ENCODE peak calls at places on chromosomes 11 and 22, in ten cellular contexts. E is uterus; V is head of caudate nucleus; K is tibial artery; M is activated CD8-positive, alpha-beta memory T cell treated with anti-CD3 and anti-CD28 coated beads, Interleukin-2, amount 50 U/mL, for 4 hours; Q is GM13977; A is MV-4-11; J is activated CD4-positive, CD25-positive, alpha-beta regulatory T cell treated with anti-CD3 and anti-CD28 coated beads, Interleukin-2, amount 50 U/mL, for 72 hours; H is AG09309; F is right lobe of liver. G is an unnamed sample.

GRCh38 chr11:84316866-84317560 is 1030.8 kb upstream of the CCDC90B start:
- DNase-seq in F (no peak), A (no peak), J (no peak), V (peak), M (no peak), E (no peak), H (peak), Q (no peak), K (no peak), G (no peak)

GRCh38 chr11:73310076-73310475 is 2.0 kb downstream of the ARHGEF17 start:
- DNase-seq in Q (no peak), J (no peak), A (no peak), E (peak), F (no peak), H (no peak), K (no peak), V (no peak), M (no peak), G (no peak)

GRCh38 chr22:49266561-49267519 is 560.8 kb downstream of the BRD1 start:
- DNase-seq in F (no peak), A (no peak), M (no peak), K (peak), Q (no peak), H (no peak), V (no peak), E (no peak), J (peak), G (no peak)

GRCh38 chr22:35102663-35103062 is 36.7 kb downstream of the ISX start:
- DNase-seq in K (no peak), J (no peak), Q (peak), V (peak), A (peak), E (no peak), M (no peak), H (no peak), F (no peak), G (no peak)

GRCh38 chr11:89495951-89496350 is 4.8 kb upstream of the NOX4 start:
- DNase-seq in M (no peak), H (peak), V (no peak), J (no peak), E (peak), F (no peak), A (no peak), K (peak), Q (no peak), G (peak)

GRCh38 chr11:72439455-72439854 is 5.1 kb upstream of the CLPB start:
- DNase-seq in Q (no peak), K (no peak), H (peak), A (no peak), F (no peak), M (no peak), E (no peak), J (no peak), V (no peak), G (no peak)

GRCh38 chr11:101880208-101880607 is 34.6 kb upstream of the CEP126 start:
- DNase-seq in F (no peak), E (no peak), V (no peak), K (no peak), J (no peak), M (no peak), H (no peak), A (peak), Q (no peak), G (no peak)

GRCh38 chr22:31126128-31126868 is 3.5 kb downstream of the INPP5J start:
- DNase-seq in A (no peak), H (no peak), Q (no peak), M (no peak), F (no peak), K (no peak), E (no peak), J (no peak), V (no peak), G (no peak)

GRCh38 chr11:31813242-31813960 is 2.3 kb upstream of the PAX6 start:
- DNase-seq in V (peak), F (no peak), K (no peak), Q (peak), J (no peak), E (no peak), M (no peak), H (no peak), A (no peak), G (no peak)

GRCh38 chr22:49100764-49101163 is 726.9 kb downstream of the BRD1 start:
- DNase-seq in M (no peak), H (no peak), E (no peak), V (no peak), J (no peak), Q (no peak), F (no peak), K (no peak), A (no peak), G (no peak)

GRCh38 chr11:62005231-62005661 is 37.8 kb upstream of the FTH1 start:
- DNase-seq in M (no peak), F (no peak), V (peak), Q (no peak), J (no peak), E (no peak), K (peak), A (no peak), H (no peak), G (no peak)

GRCh38 chr11:46348986-46349401 is 1.7 kb downstream of the DGKZ start:
- DNase-seq in V (peak), F (no peak), K (no peak), H (no peak), J (peak), Q (no peak), A (peak), E (no peak), M (peak), G (no peak)

GRCh38 chr11:132644511-132644910 is 887.8 kb downstream of the OPCML start:
- DNase-seq in K (no peak), Q (no peak), H (no peak), M (no peak), E (no peak), A (no peak), V (no peak), F (no peak), J (no peak), G (no peak)

GRCh38 chr22:20530368-20531153 is 23.2 kb downstream of the MED15 start:
- DNase-seq in M (no peak), H (no peak), E (no peak), K (no peak), V (no peak), F (peak), Q (no peak), J (no peak), A (no peak), G (peak)

GRCh38 chr11:35418847-35419712 is at the start of gene SLC1A2:
- DNase-seq in H (no peak), J (no peak), V (peak), K (no peak), M (no peak), Q (peak), A (no peak), E (peak), F (no peak), G (peak)

GRCh38 chr22:10741210-10741609 is 4786.8 kb upstream of the OR11H1 start:
- DNase-seq in H (no peak), E (no peak), Q (peak), F (peak), M (no peak), A (no peak), V (no peak), K (no peak), J (no peak), G (peak)

GRCh38 chr11:110148775-110149744 is 55.9 kb downstream of the ZC3H12C start:
- DNase-seq in F (no peak), E (no peak), V (no peak), K (no peak), A (no peak), H (peak), J (no peak), M (no peak), Q (no peak), G (no peak)

GRCh38 chr11:67303989-67304411 is 670 bp downstream of the SSH3 start:
- DNase-seq in K (peak), M (no peak), Q (no peak), F (peak), E (peak), J (peak), H (no peak), V (no peak), A (no peak), G (peak)

GRCh38 chr11:123570939-123571590 is 83.4 kb downstream of the SCN3B start:
- DNase-seq in A (peak), Q (no peak), E (no peak), F (no peak), V (no peak), H (no peak), J (no peak), K (no peak), M (no peak), G (no peak)

GRCh38 chr11:134668076-134668475 is 256.0 kb upstream of the B3GAT1 start:
- DNase-seq in F (no peak), J (no peak), A (no peak), E (no peak), M (no peak), K (no peak), Q (no peak), V (no peak), H (no peak), G (no peak)

GRCh38 chr11:94656968-94657367 is 89.8 kb downstream of the PIWIL4 start:
- DNase-seq in M (no peak), H (no peak), Q (no peak), F (no peak), A (no peak), V (peak), E (no peak), J (no peak), K (no peak), G (no peak)

GRCh38 chr11:35166369-35167360 is 27.7 kb downstream of the CD44 start:
- DNase-seq in K (peak), Q (no peak), F (no peak), H (peak), E (no peak), M (no peak), A (peak), V (peak), J (peak), G (no peak)

GRCh38 chr11:35146711-35147110 is 7.7 kb downstream of the CD44 start:
- DNase-seq in E (no peak), V (no peak), K (no peak), A (peak), J (no peak), Q (no peak), M (no peak), H (no peak), F (no peak), G (no peak)

GRCh38 chr11:106409201-106409600 is 331.7 kb downstream of the AASDHPPT start:
- DNase-seq in K (no peak), J (no peak), V (no peak), H (no peak), F (no peak), E (no peak), A (no peak), M (no peak), Q (no peak), G (no peak)

GRCh38 chr22:46748948-46749681 is 11.1 kb upstream of the CERK start:
- DNase-seq in M (peak), E (no peak), J (peak), V (no peak), Q (no peak), F (no peak), A (peak), K (no peak), H (no peak), G (no peak)

GRCh38 chr11:8342821-8343681 is 79.4 kb upstream of the LMO1 start:
- DNase-seq in K (no peak), Q (peak), E (no peak), F (no peak), M (no peak), J (no peak), V (no peak), H (no peak), A (no peak), G (no peak)

GRCh38 chr11:12028303-12028702 is 19.9 kb upstream of the DKK3 start:
- DNase-seq in K (no peak), J (no peak), M (no peak), F (no peak), V (no peak), E (no peak), H (no peak), A (no peak), Q (peak), G (no peak)

GRCh38 chr22:43814264-43814663 is 2.2 kb upstream of the EFCAB6 start:
- DNase-seq in H (no peak), Q (no peak), J (no peak), A (no peak), M (no peak), F (no peak), K (peak), E (no peak), V (no peak), G (no peak)

GRCh38 chr22:28154856-28155255 is 235.8 kb upstream of the PITPNB start:
- DNase-seq in A (no peak), K (no peak), M (no peak), F (no peak), V (no peak), Q (no peak), H (no peak), J (no peak), E (no peak), G (no peak)

GRCh38 chr11:72584933-72585597 is 89.2 kb downstream of the PDE2A start:
- DNase-seq in K (no peak), M (no peak), J (no peak), A (no peak), H (no peak), F (peak), V (no peak), E (no peak), Q (no peak), G (peak)

GRCh38 chr22:34001701-34002466 is 81.6 kb upstream of the LARGE1 start:
- DNase-seq in H (no peak), K (no peak), M (no peak), J (no peak), A (no peak), V (no peak), Q (no peak), E (no peak), F (peak), G (no peak)

GRCh38 chr11:77140231-77140959 is 12.3 kb downstream of the MYO7A start:
- DNase-seq in M (no peak), V (no peak), Q (no peak), E (peak), H (no peak), K (no peak), J (no peak), A (peak), F (peak), G (peak)

GRCh38 chr11:2590951-2591754 is 108.6 kb downstream of the KCNQ1OT1 start:
- DNase-seq in A (no peak), J (no peak), K (no peak), M (no peak), E (no peak), Q (peak), F (no peak), V (peak), H (no peak), G (no peak)

GRCh38 chr22:40449676-40450035 is 79.3 kb downstream of the SGSM3 start:
- DNase-seq in F (no peak), J (no peak), M (no peak), K (peak), A (no peak), E (no peak), V (no peak), Q (no peak), H (peak), G (no peak)

GRCh38 chr22:24106385-24107381 is 74.6 kb upstream of the SUSD2 start:
- DNase-seq in F (no peak), E (peak), H (no peak), V (no peak), K (no peak), M (peak), A (no peak), Q (peak), J (peak), G (no peak)

GRCh38 chr11:45949992-45950407 is 27.5 kb downstream of the LARGE2 start:
- DNase-seq in J (no peak), H (no peak), E (no peak), K (no peak), M (no peak), F (no peak), A (no peak), Q (no peak), V (peak), G (no peak)

G was measured in heart left ventricle.